ENCODE peak calls at places on chromosome 18, in eight cellular contexts. One of them, this sample, is unnamed.

GRCh38 chr18:63963610-63964256 is 6.1 kb upstream of the SERPINB8 start:
- DNase-seq in foreskin fibroblast: peak; percentile 42
- DNase-seq in cortex of kidney: no peak
- DNase-seq in NCI-H1694 treated with DMSO at 0.1 percent for 48 hours: peak; percentile 23
- DNase-seq in stimulated activated CD4-positive, alpha-beta T cell treated with anti-CD3 and anti-CD28 coated beads, Interleukin-2, amount 100 ng/mL, for 48 hours: no peak
- DNase-seq in H9: peak; percentile 36
- DNase-seq in NT2/D1: no peak
- DNase-seq in ACHN: peak; percentile 68
- DNase-seq in this sample: peak; percentile 73

GRCh38 chr18:9731380-9731779 is 23.3 kb downstream of the RAB31 start:
- DNase-seq in foreskin fibroblast: peak; percentile 80
- DNase-seq in cortex of kidney: no peak
- DNase-seq in NCI-H1694 treated with DMSO at 0.1 percent for 48 hours: no peak
- DNase-seq in stimulated activated CD4-positive, alpha-beta T cell treated with anti-CD3 and anti-CD28 coated beads, Interleukin-2, amount 100 ng/mL, for 48 hours: no peak
- DNase-seq in H9: no peak
- DNase-seq in NT2/D1: no peak
- DNase-seq in ACHN: peak; percentile 94
- DNase-seq in this sample: no peak

GRCh38 chr18:58124475-58124874 is 80.4 kb downstream of the NEDD4L start:
- DNase-seq in foreskin fibroblast: no peak
- DNase-seq in cortex of kidney: no peak
- DNase-seq in NCI-H1694 treated with DMSO at 0.1 percent for 48 hours: no peak
- DNase-seq in stimulated activated CD4-positive, alpha-beta T cell treated with anti-CD3 and anti-CD28 coated beads, Interleukin-2, amount 100 ng/mL, for 48 hours: no peak
- DNase-seq in H9: no peak
- DNase-seq in NT2/D1: no peak
- DNase-seq in ACHN: no peak
- DNase-seq in this sample: no peak

GRCh38 chr18:35376393-35376741 is 770 bp downstream of the ZNF396 start:
- DNase-seq in foreskin fibroblast: no peak
- DNase-seq in cortex of kidney: no peak
- DNase-seq in NCI-H1694 treated with DMSO at 0.1 percent for 48 hours: no peak
- DNase-seq in stimulated activated CD4-positive, alpha-beta T cell treated with anti-CD3 and anti-CD28 coated beads, Interleukin-2, amount 100 ng/mL, for 48 hours: no peak
- DNase-seq in H9: peak; percentile 61
- DNase-seq in NT2/D1: no peak
- DNase-seq in ACHN: no peak
- DNase-seq in this sample: peak; percentile 35

GRCh38 chr18:23487738-23488625 is 15.3 kb upstream of the RMC1 start:
- DNase-seq in foreskin fibroblast: no peak
- DNase-seq in cortex of kidney: no peak
- DNase-seq in NCI-H1694 treated with DMSO at 0.1 percent for 48 hours: no peak
- DNase-seq in stimulated activated CD4-positive, alpha-beta T cell treated with anti-CD3 and anti-CD28 coated beads, Interleukin-2, amount 100 ng/mL, for 48 hours: peak; percentile 19
- DNase-seq in H9: no peak
- DNase-seq in NT2/D1: no peak
- DNase-seq in ACHN: no peak
- DNase-seq in this sample: no peak

GRCh38 chr18:45657357-45658335 is 42.4 kb downstream of the SLC14A2 start:
- DNase-seq in foreskin fibroblast: peak; percentile 74
- DNase-seq in cortex of kidney: no peak
- DNase-seq in NCI-H1694 treated with DMSO at 0.1 percent for 48 hours: no peak
- DNase-seq in stimulated activated CD4-positive, alpha-beta T cell treated with anti-CD3 and anti-CD28 coated beads, Interleukin-2, amount 100 ng/mL, for 48 hours: no peak
- DNase-seq in H9: no peak
- DNase-seq in NT2/D1: no peak
- DNase-seq in ACHN: no peak
- DNase-seq in this sample: no peak

GRCh38 chr18:51135361-51135760 is 62.1 kb downstream of the MEX3C start:
- DNase-seq in foreskin fibroblast: peak; percentile 27
- DNase-seq in cortex of kidney: no peak
- DNase-seq in NCI-H1694 treated with DMSO at 0.1 percent for 48 hours: no peak
- DNase-seq in stimulated activated CD4-positive, alpha-beta T cell treated with anti-CD3 and anti-CD28 coated beads, Interleukin-2, amount 100 ng/mL, for 48 hours: no peak
- DNase-seq in H9: no peak
- DNase-seq in NT2/D1: no peak
- DNase-seq in ACHN: no peak
- DNase-seq in this sample: no peak

GRCh38 chr18:70397259-70397925 is 108.5 kb downstream of the SOCS6 start:
- DNase-seq in foreskin fibroblast: peak; percentile 61
- DNase-seq in cortex of kidney: no peak
- DNase-seq in NCI-H1694 treated with DMSO at 0.1 percent for 48 hours: no peak
- DNase-seq in stimulated activated CD4-positive, alpha-beta T cell treated with anti-CD3 and anti-CD28 coated beads, Interleukin-2, amount 100 ng/mL, for 48 hours: no peak
- DNase-seq in H9: no peak
- DNase-seq in NT2/D1: no peak
- DNase-seq in ACHN: no peak
- DNase-seq in this sample: no peak

GRCh38 chr18:43068781-43069180 is 46.7 kb downstream of the RIT2 start:
- DNase-seq in foreskin fibroblast: no peak
- DNase-seq in cortex of kidney: no peak
- DNase-seq in NCI-H1694 treated with DMSO at 0.1 percent for 48 hours: no peak
- DNase-seq in stimulated activated CD4-positive, alpha-beta T cell treated with anti-CD3 and anti-CD28 coated beads, Interleukin-2, amount 100 ng/mL, for 48 hours: no peak
- DNase-seq in H9: no peak
- DNase-seq in NT2/D1: no peak
- DNase-seq in ACHN: no peak
- DNase-seq in this sample: no peak

GRCh38 chr18:6221602-6222014 is 193.1 kb downstream of the L3MBTL4 start:
- DNase-seq in foreskin fibroblast: no peak
- DNase-seq in cortex of kidney: no peak
- DNase-seq in NCI-H1694 treated with DMSO at 0.1 percent for 48 hours: no peak
- DNase-seq in stimulated activated CD4-positive, alpha-beta T cell treated with anti-CD3 and anti-CD28 coated beads, Interleukin-2, amount 100 ng/mL, for 48 hours: no peak
- DNase-seq in H9: no peak
- DNase-seq in NT2/D1: no peak
- DNase-seq in ACHN: no peak
- DNase-seq in this sample: no peak

GRCh38 chr18:27312853-27313252 is 127.7 kb upstream of the CHST9 start:
- DNase-seq in foreskin fibroblast: no peak
- DNase-seq in cortex of kidney: no peak
- DNase-seq in NCI-H1694 treated with DMSO at 0.1 percent for 48 hours: no peak
- DNase-seq in stimulated activated CD4-positive, alpha-beta T cell treated with anti-CD3 and anti-CD28 coated beads, Interleukin-2, amount 100 ng/mL, for 48 hours: no peak
- DNase-seq in H9: no peak
- DNase-seq in NT2/D1: no peak
- DNase-seq in ACHN: no peak
- DNase-seq in this sample: no peak